ENCODE peak calls at places on chromosomes 4 and X, in four cellular contexts. C, Y, S and Q are unnamed samples.

GRCh38 chr4:121827851-121828250 is 4.2 kb upstream of the CCNA2 start:
- DNase-seq in C (no peak), Y (no peak), S (no peak), Q (no peak)

GRCh38 chr4:174681723-174682300 is 147.2 kb downstream of the GLRA3 start:
- DNase-seq in C (no peak), Y (peak), S (no peak), Q (no peak)

GRCh38 chr4:77043507-77044131 is 32.2 kb downstream of the CCNI start:
- DNase-seq in Y (no peak), C (no peak), S (no peak), Q (no peak)

GRCh38 chrX:70445876-70446275 is 1.2 kb downstream of the DLG3 start:
- DNase-seq in C (no peak), S (no peak), Y (no peak), Q (no peak)

GRCh38 chr4:7412586-7412975 is 22.1 kb downstream of the PSAPL1 start:
- DNase-seq in S (no peak), Y (no peak), C (no peak), Q (no peak)

GRCh38 chr4:25290490-25291067 is 22.0 kb upstream of the ZCCHC4 start:
- DNase-seq in C (no peak), S (peak), Y (no peak), Q (no peak)

GRCh38 chr4:83535945-83536648 is at the start of gene GPAT3:
- DNase-seq in Y (peak), S (peak), C (peak), Q (peak)

GRCh38 chrX:34382416-34382815 is 250.3 kb upstream of the FAM47A start:
- DNase-seq in Y (peak), C (no peak), S (no peak), Q (no peak)

GRCh38 chr4:142549726-142550463 is 296.2 kb downstream of the INPP4B start:
- DNase-seq in C (no peak), Y (peak), S (no peak), Q (no peak)

GRCh38 chr4:169485791-169486742 is 126.3 kb downstream of the NEK1 start:
- DNase-seq in C (peak), S (peak), Y (peak), Q (peak)

GRCh38 chr4:100362363-100362762 is 155.5 kb downstream of the EMCN start:
- DNase-seq in C (no peak), Y (peak), S (no peak), Q (no peak)

GRCh38 chr4:172656055-172656454 is 512.6 kb upstream of the GALNT7 start:
- DNase-seq in C (no peak), Y (no peak), S (no peak), Q (no peak)

GRCh38 chr4:64417974-64418373 is 8.7 kb upstream of the TECRL start:
- DNase-seq in S (no peak), Y (no peak), C (no peak), Q (no peak)

GRCh38 chr4:112002301-112002700 is 143.0 kb upstream of the FAM241A start:
- DNase-seq in S (no peak), C (no peak), Y (no peak), Q (no peak)

GRCh38 chrX:48101443-48101842 is 29.0 kb upstream of the SPACA5B start:
- DNase-seq in Y (no peak), S (no peak), C (no peak), Q (no peak)

GRCh38 chr4:176534566-176534965 is 214.8 kb downstream of the SPCS3 start:
- DNase-seq in S (no peak), Y (peak), C (no peak), Q (no peak)

GRCh38 chr4:151567056-151567455 is 158.1 kb downstream of the FHIP1A start:
- DNase-seq in S (no peak), C (no peak), Y (no peak), Q (no peak)

GRCh38 chr4:8905773-8906667 is 34.4 kb upstream of the HMX1 start:
- DNase-seq in Y (no peak), S (no peak), C (no peak), Q (no peak)

GRCh38 chrX:134948333-134949241 is 42.2 kb upstream of the SMIM10 start:
- DNase-seq in Y (peak), S (no peak), C (no peak), Q (no peak)

GRCh38 chr4:2932561-2932950 is 30.6 kb downstream of the NOP14 start:
- DNase-seq in Y (no peak), S (no peak), C (no peak), Q (no peak)
- H3K27ac ChIP-seq in Y (no peak), S (no peak), C (peak), Q (peak)

GRCh38 chr4:125833-126232 is 1.5 kb downstream of the ZNF718 start:
- DNase-seq in Y (no peak), C (no peak), S (peak), Q (no peak)
- H3K27ac ChIP-seq in Y (no peak), C (peak), S (peak), Q (no peak)

GRCh38 chrX:22060451-22060940 is 28.4 kb downstream of the PHEX start:
- DNase-seq in Y (no peak), S (no peak), C (no peak), Q (no peak)
- H3K27ac ChIP-seq in Y (no peak), S (no peak), C (no peak), Q (no peak)

DNA sequence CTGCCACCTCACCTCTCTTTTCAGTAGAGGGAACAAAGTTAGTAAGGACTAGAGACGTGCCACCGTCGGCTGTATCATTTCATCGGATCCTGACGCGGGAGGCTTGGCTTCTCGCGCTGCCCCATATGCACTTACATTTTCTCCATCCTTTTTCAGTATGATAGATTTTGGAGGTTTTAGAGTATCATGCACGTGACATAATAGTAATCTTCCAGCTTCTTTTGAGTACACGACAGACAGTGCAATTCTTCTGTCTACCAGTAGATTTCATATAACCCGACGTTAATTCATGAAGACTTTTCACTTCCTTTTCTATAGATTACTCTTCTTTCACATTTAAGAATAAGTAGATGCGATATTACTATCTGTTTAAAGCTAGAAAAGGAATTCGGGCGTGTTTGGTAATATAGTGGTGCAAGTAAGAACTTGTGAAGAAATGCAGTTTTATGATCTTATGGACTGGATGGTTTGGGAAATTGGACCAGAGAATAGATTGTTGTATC is 995 bp downstream of the CDS1 start:
- DNase-seq in S (no peak), Y (no peak), C (no peak), Q (no peak)
- H3K27ac ChIP-seq in S (no peak), Y (no peak), C (peak), Q (no peak)